ENCODE peak calls at places on chromosomes 6 and 20, in seven cellular contexts. A is stimulated activated CD4-positive, alpha-beta T cell treated with anti-CD3 and anti-CD28 coated beads, Interleukin-12 subunit alpha, Interleukin-12 subunit beta, amount 100 ng/mL, for 4 hours; O is naive B cell; R is COR-L47; L is GM04504; E is NCI-H2107; V is Panc1. C is an unnamed sample.
A peak's percentile ranks its signal among the peaks of the same experiment; 100 is the strongest.

GRCh38 chr6:21595265-21595950 is 1.9 kb downstream of the SOX4 start:
- DNase-seq in V (no peak), A (peak; percentile 19), R (peak; percentile 34), E (no peak), O (peak; percentile 53), L (no peak), C (no peak)

GRCh38 chr6:26272171-26272631 is 92.8 kb upstream of the BTN3A2 start:
- DNase-seq in E (no peak), R (peak; percentile 33), A (no peak), L (no peak), O (peak; percentile 66), V (no peak), C (no peak)

GRCh38 chr20:57991211-57991841 is 237.1 kb downstream of the ANKRD60 start:
- DNase-seq in E (no peak), R (no peak), V (no peak), L (peak; percentile 90), O (no peak), A (no peak), C (no peak)

GRCh38 chr6:158817298-158818007 is 1.7 kb downstream of the EZR start:
- DNase-seq in E (no peak), L (no peak), A (no peak), V (no peak), R (no peak), O (no peak), C (no peak)

GRCh38 chr6:130027948-130028347 is 9.6 kb downstream of the L3MBTL3 start:
- DNase-seq in R (no peak), A (no peak), E (no peak), V (no peak), L (no peak), O (peak; percentile 48), C (no peak)

GRCh38 chr20:54345301-54345724 is 130.1 kb upstream of the DOK5 start:
- DNase-seq in R (no peak), O (no peak), E (no peak), V (peak; percentile 22), A (no peak), L (peak; percentile 60), C (peak; percentile 36)

GRCh38 chr6:37765182-37765780 is 54.2 kb upstream of the ZFAND3 start:
- DNase-seq in V (no peak), A (no peak), L (no peak), E (no peak), O (no peak), R (no peak), C (no peak)

GRCh38 chr6:15876406-15876805 is 213.6 kb upstream of the DTNBP1 start:
- DNase-seq in V (no peak), O (no peak), R (no peak), A (no peak), L (no peak), E (no peak), C (no peak)

GRCh38 chr6:78400076-78400475 is 467.3 kb upstream of the IRAK1BP1 start:
- DNase-seq in O (no peak), E (no peak), A (no peak), R (no peak), V (no peak), L (no peak), C (no peak)

GRCh38 chr20:41213150-41213820 is 75.9 kb downstream of the PLCG1 start:
- DNase-seq in O (no peak), L (no peak), E (no peak), A (no peak), R (peak; percentile 29), V (no peak), C (no peak)

GRCh38 chr6:40541556-40542174 is 45.5 kb downstream of the LRFN2 start:
- DNase-seq in E (no peak), R (no peak), A (no peak), L (no peak), V (no peak), O (no peak), C (no peak)

GRCh38 chr20:8557711-8558110 is 425.6 kb downstream of the PLCB1 start:
- DNase-seq in R (no peak), A (no peak), L (no peak), O (no peak), V (no peak), E (no peak), C (no peak)

GRCh38 chr6:87670707-87671106 is 31.3 kb downstream of the AKIRIN2 start:
- DNase-seq in R (no peak), O (no peak), L (no peak), V (no peak), E (no peak), A (no peak), C (no peak)

GRCh38 chr6:157438611-157439109 is 57.7 kb downstream of the ZDHHC14 start:
- DNase-seq in V (no peak), O (no peak), R (no peak), E (no peak), L (no peak), A (no peak), C (no peak)